ENCODE peak calls at places on chromosome 3, in seven cellular contexts. One of them, this sample, is unnamed.

GRCh38 chr3:41317718-41318117 is 118.4 kb downstream of the CTNNB1 start:
- DNase-seq in LoVo: no peak
- DNase-seq in stimulated activated CD8-positive, alpha-beta memory T cell treated with anti-CD3 and anti-CD28 coated beads, Interleukin-7, amount 100 ng/mL, for 24 hours: no peak
- DNase-seq in globus pallidus: no peak
- DNase-seq in HEK293T: no peak
- DNase-seq in ovary: no peak
- DNase-seq in choroid plexus epithelial cell: peak
- DNase-seq in this sample: peak

GRCh38 chr3:4809970-4810369 is 169.3 kb upstream of the BHLHE40 start:
- DNase-seq in stimulated activated CD8-positive, alpha-beta memory T cell treated with anti-CD3 and anti-CD28 coated beads, Interleukin-7, amount 100 ng/mL, for 24 hours: no peak
- DNase-seq in globus pallidus: no peak
- DNase-seq in LoVo: no peak
- DNase-seq in choroid plexus epithelial cell: no peak
- DNase-seq in HEK293T: no peak
- DNase-seq in ovary: no peak
- DNase-seq in this sample: no peak

GRCh38 chr3:198022604-198023003 is 62.6 kb downstream of the LMLN start:
- DNase-seq in choroid plexus epithelial cell: no peak
- DNase-seq in stimulated activated CD8-positive, alpha-beta memory T cell treated with anti-CD3 and anti-CD28 coated beads, Interleukin-7, amount 100 ng/mL, for 24 hours: no peak
- DNase-seq in HEK293T: no peak
- DNase-seq in LoVo: no peak
- DNase-seq in ovary: no peak
- DNase-seq in globus pallidus: no peak
- DNase-seq in this sample: no peak

GRCh38 chr3:52001443-52001974 is 5.8 kb upstream of the RPL29 start:
- DNase-seq in stimulated activated CD8-positive, alpha-beta memory T cell treated with anti-CD3 and anti-CD28 coated beads, Interleukin-7, amount 100 ng/mL, for 24 hours: peak
- DNase-seq in HEK293T: peak
- DNase-seq in ovary: peak
- DNase-seq in globus pallidus: no peak
- DNase-seq in choroid plexus epithelial cell: peak
- DNase-seq in LoVo: peak
- DNase-seq in this sample: peak

GRCh38 chr3:144287001-144287400 is 315.4 kb downstream of the DIPK2A start:
- DNase-seq in globus pallidus: no peak
- DNase-seq in LoVo: no peak
- DNase-seq in choroid plexus epithelial cell: no peak
- DNase-seq in ovary: no peak
- DNase-seq in HEK293T: no peak
- DNase-seq in stimulated activated CD8-positive, alpha-beta memory T cell treated with anti-CD3 and anti-CD28 coated beads, Interleukin-7, amount 100 ng/mL, for 24 hours: no peak
- DNase-seq in this sample: no peak

GRCh38 chr3:10792208-10792607 is 23.8 kb upstream of the SLC6A11 start:
- DNase-seq in choroid plexus epithelial cell: no peak
- DNase-seq in ovary: no peak
- DNase-seq in HEK293T: no peak
- DNase-seq in globus pallidus: no peak
- DNase-seq in stimulated activated CD8-positive, alpha-beta memory T cell treated with anti-CD3 and anti-CD28 coated beads, Interleukin-7, amount 100 ng/mL, for 24 hours: no peak
- DNase-seq in LoVo: no peak
- DNase-seq in this sample: no peak

GRCh38 chr3:108008931-108009635 is 81.7 kb downstream of the CD47 start:
- DNase-seq in globus pallidus: no peak
- DNase-seq in ovary: no peak
- DNase-seq in HEK293T: no peak
- DNase-seq in stimulated activated CD8-positive, alpha-beta memory T cell treated with anti-CD3 and anti-CD28 coated beads, Interleukin-7, amount 100 ng/mL, for 24 hours: no peak
- DNase-seq in LoVo: no peak
- DNase-seq in choroid plexus epithelial cell: peak
- DNase-seq in this sample: no peak

GRCh38 chr3:147521646-147522045 is 112.5 kb downstream of the ZIC1 start:
- DNase-seq in ovary: no peak
- DNase-seq in globus pallidus: no peak
- DNase-seq in stimulated activated CD8-positive, alpha-beta memory T cell treated with anti-CD3 and anti-CD28 coated beads, Interleukin-7, amount 100 ng/mL, for 24 hours: no peak
- DNase-seq in LoVo: no peak
- DNase-seq in HEK293T: no peak
- DNase-seq in choroid plexus epithelial cell: peak
- DNase-seq in this sample: peak

GRCh38 chr3:125644036-125645025 is 49.0 kb upstream of the OSBPL11 start:
- DNase-seq in LoVo: no peak
- DNase-seq in ovary: no peak
- DNase-seq in stimulated activated CD8-positive, alpha-beta memory T cell treated with anti-CD3 and anti-CD28 coated beads, Interleukin-7, amount 100 ng/mL, for 24 hours: no peak
- DNase-seq in HEK293T: no peak
- DNase-seq in globus pallidus: peak
- DNase-seq in choroid plexus epithelial cell: peak
- DNase-seq in this sample: peak

GRCh38 chr3:97691354-97691753 is 73.2 kb upstream of the ARL6 start:
- DNase-seq in stimulated activated CD8-positive, alpha-beta memory T cell treated with anti-CD3 and anti-CD28 coated beads, Interleukin-7, amount 100 ng/mL, for 24 hours: no peak
- DNase-seq in choroid plexus epithelial cell: no peak
- DNase-seq in HEK293T: no peak
- DNase-seq in globus pallidus: no peak
- DNase-seq in ovary: no peak
- DNase-seq in LoVo: no peak
- DNase-seq in this sample: no peak

GRCh38 chr3:130658666-130659065 is 88.0 kb downstream of the PIK3R4 start:
- DNase-seq in LoVo: no peak
- DNase-seq in globus pallidus: no peak
- DNase-seq in choroid plexus epithelial cell: peak
- DNase-seq in HEK293T: peak
- DNase-seq in ovary: peak
- DNase-seq in stimulated activated CD8-positive, alpha-beta memory T cell treated with anti-CD3 and anti-CD28 coated beads, Interleukin-7, amount 100 ng/mL, for 24 hours: no peak
- DNase-seq in this sample: peak

GRCh38 chr3:23201154-23201838 is 1.8 kb upstream of the UBE2E2 start:
- DNase-seq in globus pallidus: no peak
- DNase-seq in choroid plexus epithelial cell: no peak
- DNase-seq in stimulated activated CD8-positive, alpha-beta memory T cell treated with anti-CD3 and anti-CD28 coated beads, Interleukin-7, amount 100 ng/mL, for 24 hours: no peak
- DNase-seq in ovary: no peak
- DNase-seq in LoVo: no peak
- DNase-seq in HEK293T: no peak
- DNase-seq in this sample: no peak

GRCh38 chr3:46695962-46696922 is 2.8 kb upstream of the ALS2CL start:
- DNase-seq in LoVo: no peak
- DNase-seq in choroid plexus epithelial cell: peak
- DNase-seq in globus pallidus: no peak
- DNase-seq in ovary: peak
- DNase-seq in stimulated activated CD8-positive, alpha-beta memory T cell treated with anti-CD3 and anti-CD28 coated beads, Interleukin-7, amount 100 ng/mL, for 24 hours: no peak
- DNase-seq in HEK293T: no peak
- DNase-seq in this sample: peak

GRCh38 chr3:128011140-128011539 is 41.1 kb upstream of the SEC61A1 start:
- DNase-seq in HEK293T: peak
- DNase-seq in LoVo: peak
- DNase-seq in globus pallidus: no peak
- DNase-seq in ovary: no peak
- DNase-seq in stimulated activated CD8-positive, alpha-beta memory T cell treated with anti-CD3 and anti-CD28 coated beads, Interleukin-7, amount 100 ng/mL, for 24 hours: no peak
- DNase-seq in choroid plexus epithelial cell: peak
- DNase-seq in this sample: peak

GRCh38 chr3:39541917-39542329 is 74.4 kb downstream of the MOBP start:
- DNase-seq in LoVo: peak
- DNase-seq in ovary: no peak
- DNase-seq in choroid plexus epithelial cell: peak
- DNase-seq in globus pallidus: peak
- DNase-seq in HEK293T: no peak
- DNase-seq in stimulated activated CD8-positive, alpha-beta memory T cell treated with anti-CD3 and anti-CD28 coated beads, Interleukin-7, amount 100 ng/mL, for 24 hours: no peak
- DNase-seq in this sample: peak

GRCh38 chr3:45790611-45791010 is 5.7 kb downstream of the SLC6A20 start:
- DNase-seq in stimulated activated CD8-positive, alpha-beta memory T cell treated with anti-CD3 and anti-CD28 coated beads, Interleukin-7, amount 100 ng/mL, for 24 hours: no peak
- DNase-seq in HEK293T: no peak
- DNase-seq in ovary: no peak
- DNase-seq in globus pallidus: no peak
- DNase-seq in LoVo: no peak
- DNase-seq in choroid plexus epithelial cell: no peak
- DNase-seq in this sample: no peak

GRCh38 chr3:12753275-12754028 is 5.6 kb downstream of the TMEM40 start:
- DNase-seq in stimulated activated CD8-positive, alpha-beta memory T cell treated with anti-CD3 and anti-CD28 coated beads, Interleukin-7, amount 100 ng/mL, for 24 hours: no peak
- DNase-seq in globus pallidus: no peak
- DNase-seq in ovary: no peak
- DNase-seq in LoVo: no peak
- DNase-seq in HEK293T: no peak
- DNase-seq in choroid plexus epithelial cell: no peak
- DNase-seq in this sample: no peak

GRCh38 chr3:143736651-143737050 is 111.6 kb downstream of the SLC9A9 start:
- DNase-seq in globus pallidus: no peak
- DNase-seq in ovary: no peak
- DNase-seq in choroid plexus epithelial cell: peak
- DNase-seq in stimulated activated CD8-positive, alpha-beta memory T cell treated with anti-CD3 and anti-CD28 coated beads, Interleukin-7, amount 100 ng/mL, for 24 hours: no peak
- DNase-seq in HEK293T: no peak
- DNase-seq in LoVo: no peak
- DNase-seq in this sample: no peak

GRCh38 chr3:101690972-101691371 is 4.5 kb upstream of the RPL24 start:
- DNase-seq in HEK293T: no peak
- DNase-seq in stimulated activated CD8-positive, alpha-beta memory T cell treated with anti-CD3 and anti-CD28 coated beads, Interleukin-7, amount 100 ng/mL, for 24 hours: no peak
- DNase-seq in LoVo: no peak
- DNase-seq in globus pallidus: no peak
- DNase-seq in ovary: no peak
- DNase-seq in choroid plexus epithelial cell: no peak
- DNase-seq in this sample: no peak

GRCh38 chr3:74624301-74624700 is 9.8 kb upstream of the CNTN3 start:
- DNase-seq in stimulated activated CD8-positive, alpha-beta memory T cell treated with anti-CD3 and anti-CD28 coated beads, Interleukin-7, amount 100 ng/mL, for 24 hours: no peak
- DNase-seq in globus pallidus: no peak
- DNase-seq in HEK293T: no peak
- DNase-seq in choroid plexus epithelial cell: peak
- DNase-seq in ovary: no peak
- DNase-seq in LoVo: no peak
- DNase-seq in this sample: peak

GRCh38 chr3:61832375-61833229 is 271.2 kb downstream of the PTPRG start:
- DNase-seq in stimulated activated CD8-positive, alpha-beta memory T cell treated with anti-CD3 and anti-CD28 coated beads, Interleukin-7, amount 100 ng/mL, for 24 hours: no peak
- DNase-seq in HEK293T: no peak
- DNase-seq in globus pallidus: no peak
- DNase-seq in LoVo: no peak
- DNase-seq in choroid plexus epithelial cell: peak
- DNase-seq in ovary: no peak
- DNase-seq in this sample: no peak

GRCh38 chr3:127065561-127066270 is 82.8 kb downstream of the PLXNA1 start:
- DNase-seq in choroid plexus epithelial cell: no peak
- DNase-seq in stimulated activated CD8-positive, alpha-beta memory T cell treated with anti-CD3 and anti-CD28 coated beads, Interleukin-7, amount 100 ng/mL, for 24 hours: no peak
- DNase-seq in HEK293T: no peak
- DNase-seq in globus pallidus: peak
- DNase-seq in ovary: no peak
- DNase-seq in LoVo: no peak
- DNase-seq in this sample: peak

GRCh38 chr3:65979731-65980130 is 59.0 kb downstream of the MAGI1 start:
- DNase-seq in LoVo: no peak
- DNase-seq in choroid plexus epithelial cell: peak
- DNase-seq in stimulated activated CD8-positive, alpha-beta memory T cell treated with anti-CD3 and anti-CD28 coated beads, Interleukin-7, amount 100 ng/mL, for 24 hours: no peak
- DNase-seq in ovary: no peak
- DNase-seq in HEK293T: no peak
- DNase-seq in globus pallidus: peak
- DNase-seq in this sample: peak

GRCh38 chr3:149765762-149766334 is 13.6 kb upstream of the COMMD2 start:
- DNase-seq in LoVo: peak
- DNase-seq in globus pallidus: peak
- DNase-seq in choroid plexus epithelial cell: peak
- DNase-seq in ovary: no peak
- DNase-seq in HEK293T: no peak
- DNase-seq in stimulated activated CD8-positive, alpha-beta memory T cell treated with anti-CD3 and anti-CD28 coated beads, Interleukin-7, amount 100 ng/mL, for 24 hours: no peak
- DNase-seq in this sample: peak

GRCh38 chr3:126149960-126150515 is 30.3 kb downstream of the ALDH1L1 start:
- DNase-seq in globus pallidus: no peak
- DNase-seq in LoVo: no peak
- DNase-seq in ovary: no peak
- DNase-seq in HEK293T: no peak
- DNase-seq in choroid plexus epithelial cell: no peak
- DNase-seq in stimulated activated CD8-positive, alpha-beta memory T cell treated with anti-CD3 and anti-CD28 coated beads, Interleukin-7, amount 100 ng/mL, for 24 hours: no peak
- DNase-seq in this sample: no peak

GRCh38 chr3:71129611-71130515 is 453.7 kb downstream of the FOXP1 start:
- DNase-seq in stimulated activated CD8-positive, alpha-beta memory T cell treated with anti-CD3 and anti-CD28 coated beads, Interleukin-7, amount 100 ng/mL, for 24 hours: no peak
- DNase-seq in HEK293T: no peak
- DNase-seq in ovary: no peak
- DNase-seq in LoVo: no peak
- DNase-seq in choroid plexus epithelial cell: peak
- DNase-seq in globus pallidus: peak
- DNase-seq in this sample: peak

GRCh38 chr3:3579658-3580057 is 219.6 kb upstream of the LRRN1 start:
- DNase-seq in choroid plexus epithelial cell: no peak
- DNase-seq in stimulated activated CD8-positive, alpha-beta memory T cell treated with anti-CD3 and anti-CD28 coated beads, Interleukin-7, amount 100 ng/mL, for 24 hours: no peak
- DNase-seq in globus pallidus: no peak
- DNase-seq in HEK293T: no peak
- DNase-seq in ovary: no peak
- DNase-seq in LoVo: no peak
- DNase-seq in this sample: no peak

GRCh38 chr3:187211532-187212274 is 14.4 kb downstream of the RTP1 start:
- DNase-seq in HEK293T: no peak
- DNase-seq in LoVo: peak
- DNase-seq in globus pallidus: no peak
- DNase-seq in ovary: no peak
- DNase-seq in stimulated activated CD8-positive, alpha-beta memory T cell treated with anti-CD3 and anti-CD28 coated beads, Interleukin-7, amount 100 ng/mL, for 24 hours: no peak
- DNase-seq in choroid plexus epithelial cell: peak
- DNase-seq in this sample: peak

GRCh38 chr3:23664459-23664858 is 141.3 kb upstream of the UBE2E1 start:
- DNase-seq in ovary: no peak
- DNase-seq in globus pallidus: no peak
- DNase-seq in stimulated activated CD8-positive, alpha-beta memory T cell treated with anti-CD3 and anti-CD28 coated beads, Interleukin-7, amount 100 ng/mL, for 24 hours: no peak
- DNase-seq in choroid plexus epithelial cell: no peak
- DNase-seq in LoVo: no peak
- DNase-seq in HEK293T: no peak
- DNase-seq in this sample: peak

GRCh38 chr3:135000465-135000864 is 205.4 kb downstream of the EPHB1 start:
- DNase-seq in globus pallidus: peak
- DNase-seq in HEK293T: no peak
- DNase-seq in stimulated activated CD8-positive, alpha-beta memory T cell treated with anti-CD3 and anti-CD28 coated beads, Interleukin-7, amount 100 ng/mL, for 24 hours: no peak
- DNase-seq in ovary: no peak
- DNase-seq in choroid plexus epithelial cell: no peak
- DNase-seq in LoVo: no peak
- DNase-seq in this sample: no peak

GRCh38 chr3:152269423-152270144 is 855 bp downstream of the MBNL1 start:
- DNase-seq in LoVo: peak
- DNase-seq in HEK293T: peak
- DNase-seq in stimulated activated CD8-positive, alpha-beta memory T cell treated with anti-CD3 and anti-CD28 coated beads, Interleukin-7, amount 100 ng/mL, for 24 hours: no peak
- DNase-seq in ovary: peak
- DNase-seq in choroid plexus epithelial cell: peak
- DNase-seq in globus pallidus: peak
- DNase-seq in this sample: peak

GRCh38 chr3:110815008-110815583 is 256.5 kb upstream of the NECTIN3 start:
- DNase-seq in choroid plexus epithelial cell: peak
- DNase-seq in stimulated activated CD8-positive, alpha-beta memory T cell treated with anti-CD3 and anti-CD28 coated beads, Interleukin-7, amount 100 ng/mL, for 24 hours: no peak
- DNase-seq in HEK293T: peak
- DNase-seq in ovary: no peak
- DNase-seq in LoVo: no peak
- DNase-seq in globus pallidus: no peak
- DNase-seq in this sample: peak

GRCh38 chr3:49021813-49022720 is at the start of gene NDUFAF3:
- DNase-seq in HEK293T: peak
- DNase-seq in globus pallidus: peak
- DNase-seq in ovary: peak
- DNase-seq in stimulated activated CD8-positive, alpha-beta memory T cell treated with anti-CD3 and anti-CD28 coated beads, Interleukin-7, amount 100 ng/mL, for 24 hours: peak
- DNase-seq in choroid plexus epithelial cell: peak
- DNase-seq in LoVo: peak
- DNase-seq in this sample: peak

This sample was measured in foreskin fibroblast.